ENCODE peak calls at places on chromosomes 16 and 17, in four cellular contexts. K is SK-N-SH, U is GM12878, V is HepG2. M is an unnamed sample.

GRCh38 chr16:709651-710499 is 4.3 kb upstream of the FBXL16 start:
- DNase-seq in V (no peak), K (peak; percentile 91), U (no peak), M (no peak)

GRCh38 chr17:60524463-60525346 is 1.3 kb downstream of the APPBP2 start:
- DNase-seq in K (peak; percentile 25), U (no peak), V (no peak), M (no peak)

GRCh38 chr16:3646348-3646920 is 8.1 kb upstream of the DNASE1 start:
- DNase-seq in K (no peak), U (no peak), V (peak; percentile 84), M (peak; percentile 62)

GRCh38 chr17:70013911-70014310 is 61.1 kb upstream of the KCNJ16 start:
- DNase-seq in U (no peak), V (no peak), K (no peak), M (no peak)

GRCh38 chr17:60602871-60603270 is 2.9 kb downstream of the PPM1D start:
- DNase-seq in K (no peak), V (no peak), U (no peak), M (no peak)

GRCh38 chr17:61205406-61205805 is 194.2 kb upstream of the TBX2 start:
- DNase-seq in U (no peak), K (no peak), V (no peak), M (no peak)

GRCh38 chr17:67283727-67284516 is 38.9 kb upstream of the HELZ start:
- DNase-seq in V (no peak), U (no peak), K (no peak), M (no peak)

GRCh38 chr17:34139996-34140395 is 115.1 kb upstream of the CCL2 start:
- DNase-seq in U (no peak), K (no peak), V (no peak), M (no peak)

GRCh38 chr17:55285340-55286301 is 20.9 kb downstream of the HLF start:
- DNase-seq in V (peak; percentile 99), U (no peak), K (no peak), M (peak; percentile 46)

GRCh38 chr17:2510559-2510958 is 1.1 kb downstream of the METTL16 start:
- DNase-seq in V (no peak), U (no peak), K (no peak), M (no peak)

GRCh38 chr17:58156839-58157803 is 8.9 kb downstream of the OR4D1 start:
- DNase-seq in V (no peak), K (peak; percentile 85), U (no peak), M (peak; percentile 56)

GRCh38 chr16:12544477-12545291 is 259.0 kb downstream of the CPPED1 start:
- DNase-seq in U (no peak), K (no peak), V (peak; percentile 61), M (no peak)

GRCh38 chr16:87320510-87321227 is 3.5 kb upstream of the C16orf95 start:
- DNase-seq in U (no peak), K (no peak), V (no peak), M (no peak)

GRCh38 chr16:14510939-14511797 is 118.9 kb downstream of the PARN start:
- DNase-seq in V (peak; percentile 99), U (no peak), K (no peak), M (peak; percentile 69)
- TF ChIP-seq PBX3 in V (no peak), U (no peak), K (peak; percentile 4), M (no peak)

GRCh38 chr16:81810361-81810760 is 31.3 kb downstream of the PLCG2 start:
- DNase-seq in K (no peak), V (no peak), U (peak; percentile 71), M (no peak)
- TF ChIP-seq PBX3 in K (no peak), V (no peak), U (no peak), M (no peak)

GRCh38 chr17:62825182-62825581 is 17.1 kb upstream of the MARCHF10 start:
- DNase-seq in V (no peak), U (no peak), K (no peak), M (no peak)

GRCh38 chr17:62824290-62825135 is 16.4 kb upstream of the MARCHF10 start:
- DNase-seq in K (no peak), U (no peak), V (peak; percentile 49), M (peak; percentile 66)

GRCh38 chr17:62822080-62822904 is 14.2 kb upstream of the MARCHF10 start:
- DNase-seq in V (peak; percentile 16), U (no peak), K (no peak), M (no peak)

GRCh38 chr17:62821213-62822079 is 13.3 kb upstream of the MARCHF10 start:
- DNase-seq in V (no peak), U (no peak), K (no peak), M (no peak)

GRCh38 chr17:62823111-62823895 is 15.2 kb upstream of the MARCHF10 start:
- DNase-seq in K (no peak), V (no peak), U (no peak), M (peak; percentile 60)
- TF ChIP-seq PBX3 in K (no peak), V (no peak), U (no peak), M (no peak)

DNA sequence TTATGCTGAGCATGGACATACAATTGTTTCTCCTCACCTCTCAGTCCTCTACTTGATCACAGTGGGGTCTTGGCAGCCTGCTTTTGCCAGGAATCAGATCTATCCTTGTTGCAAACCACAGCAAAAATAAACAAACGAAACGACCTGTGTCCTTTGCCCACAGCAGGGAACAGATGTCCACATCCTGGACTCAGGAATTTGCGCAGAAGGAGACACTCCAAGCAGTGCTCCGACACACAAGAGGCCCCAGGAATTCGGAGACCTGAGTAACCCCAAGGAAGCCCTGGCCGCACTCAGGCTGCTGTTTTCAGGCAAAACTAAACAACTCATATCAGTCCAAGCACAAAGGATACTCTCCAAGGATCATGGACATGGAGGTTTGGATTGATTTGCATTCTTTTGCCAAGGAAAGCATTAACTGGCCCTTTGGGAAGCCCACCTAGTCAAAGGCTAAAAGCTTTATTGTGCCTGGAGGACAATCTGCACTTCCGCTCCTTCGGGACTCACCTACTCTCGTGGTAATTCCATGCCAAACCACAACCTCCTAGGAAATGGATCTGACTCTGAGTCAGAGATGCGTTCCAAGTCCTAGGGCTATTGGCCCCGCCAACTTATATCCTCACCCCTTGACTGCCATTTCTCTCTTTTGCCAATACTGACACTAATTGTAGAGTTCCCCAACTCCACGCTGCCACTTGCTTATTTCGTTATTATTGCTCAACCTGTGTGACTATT is 271.1 kb upstream of the CDH11 start:
- DNase-seq in K (no peak), U (no peak), V (no peak), M (no peak)
- TF ChIP-seq PBX3 in K (no peak), U (no peak), V (no peak), M (no peak)

GRCh38 chr16:77290451-77291110 is 91.4 kb downstream of the SYCE1L start:
- DNase-seq in K (no peak), V (no peak), U (no peak), M (peak; percentile 52)

GRCh38 chr16:77285676-77286075 is 86.5 kb downstream of the SYCE1L start:
- DNase-seq in V (no peak), K (no peak), U (no peak), M (no peak)

GRCh38 chr16:77288222-77288621 is 89.0 kb downstream of the SYCE1L start:
- DNase-seq in V (no peak), K (no peak), U (no peak), M (peak; percentile 38)

GRCh38 chr16:77289331-77289809 is 90.2 kb downstream of the SYCE1L start:
- DNase-seq in K (peak; percentile 15), V (no peak), U (no peak), M (peak; percentile 20)
- TF ChIP-seq PBX3 in K (peak; percentile 72), V (no peak), U (no peak), M (peak; percentile 29)